ENCODE peak calls at places on chromosomes 16 and 17, in four cellular contexts. X, U, N and P are unnamed samples.

GRCh38 chr16:19843371-19843770 is 41.3 kb downstream of the GPRC5B start:
- DNase-seq in X (no peak), U (no peak), N (no peak), P (no peak)

GRCh38 chr16:3954411-3954921 is 74.0 kb upstream of the CREBBP start:
- DNase-seq in N (no peak), U (peak; percentile 34), X (no peak), P (no peak)

GRCh38 chr16:87834668-87835473 is 34.4 kb downstream of the SLC7A5 start:
- DNase-seq in X (no peak), N (no peak), U (no peak), P (no peak)

GRCh38 chr16:8849411-8850011 is 19.3 kb downstream of the CARHSP1 start:
- DNase-seq in X (peak; percentile 5), U (no peak), N (no peak), P (no peak)

GRCh38 chr17:73991260-73991659 is 212.2 kb upstream of the RPL38 start:
- DNase-seq in U (no peak), X (no peak), N (no peak), P (no peak)

GRCh38 chr17:48261297-48261880 is 153.8 kb downstream of the SNX11 start:
- DNase-seq in N (no peak), U (peak; percentile 68), X (no peak), P (no peak)

GRCh38 chr17:77323413-77324171 is 182.8 kb downstream of the SEC14L1 start:
- DNase-seq in U (peak; percentile 70), X (no peak), N (no peak), P (no peak)

GRCh38 chr17:83046759-83047478 is 32.5 kb upstream of the METRNL start:
- DNase-seq in N (no peak), U (no peak), X (no peak), P (no peak)

GRCh38 chr16:2535644-2536021 is 2.2 kb upstream of the PDPK1 start:
- DNase-seq in X (no peak), U (no peak), N (no peak), P (no peak)

GRCh38 chr16:85526132-85526731 is 86.9 kb upstream of the GSE1 start:
- DNase-seq in X (no peak), U (no peak), N (no peak), P (no peak)

GRCh38 chr16:46907061-46907774 is 23.1 kb downstream of the GPT2 start:
- DNase-seq in X (no peak), N (no peak), U (no peak), P (no peak)

GRCh38 chr17:31085563-31085962 is 9.2 kb upstream of the NF1 start:
- DNase-seq in X (no peak), N (no peak), U (peak; percentile 42), P (no peak)

GRCh38 chr17:2213291-2213960 is 90.2 kb downstream of the SMG6 start:
- DNase-seq in X (no peak), U (no peak), N (no peak), P (no peak)

GRCh38 chr17:30427611-30428010 is 48.9 kb downstream of the CPD start:
- DNase-seq in X (no peak), N (no peak), U (no peak), P (no peak)

GRCh38 chr17:79042421-79043190 is 18.6 kb downstream of the C1QTNF1 start:
- DNase-seq in X (peak; percentile 69), N (no peak), U (peak; percentile 57), P (peak; percentile 57)

GRCh38 chr16:83520596-83520995 is 287.2 kb upstream of the HSBP1 start:
- DNase-seq in U (no peak), N (no peak), X (no peak), P (no peak)

GRCh38 chr17:17204041-17204591 is 2.0 kb downstream of the PLD6 start:
- DNase-seq in X (no peak), U (no peak), N (no peak), P (no peak)

GRCh38 chr17:142102-142661 is 4.8 kb downstream of the SCGB1C2 start:
- DNase-seq in N (no peak), U (no peak), X (no peak), P (no peak)

GRCh38 chr16:48128769-48129168 is 27.0 kb downstream of the ABCC12 start:
- DNase-seq in U (no peak), X (no peak), N (no peak), P (no peak)

GRCh38 chr16:54750249-54750648 is 180.4 kb upstream of the IRX5 start:
- DNase-seq in X (no peak), N (no peak), U (no peak), P (no peak)

GRCh38 chr16:89193576-89194293 is 6.6 kb downstream of the SLC22A31 start:
- DNase-seq in U (no peak), N (no peak), X (no peak), P (peak; percentile 27)

GRCh38 chr17:82520041-82520910 is 744 bp downstream of the FOXK2 start:
- DNase-seq in U (peak; percentile 45), X (no peak), N (no peak), P (peak; percentile 47)

GRCh38 chr16:47424846-47425245 is 36.0 kb downstream of the ITFG1 start:
- DNase-seq in U (no peak), X (no peak), N (no peak), P (no peak)

GRCh38 chr16:29968205-29968604 is 5.5 kb upstream of the TAOK2 start:
- DNase-seq in X (no peak), N (no peak), U (no peak), P (no peak)

GRCh38 chr17:632551-632950 is 82.1 kb downstream of the VPS53 start:
- DNase-seq in U (no peak), X (no peak), N (no peak), P (no peak)

GRCh38 chr17:37239690-37240344 is 136.0 kb upstream of the C17orf78 start:
- DNase-seq in N (no peak), U (peak; percentile 20), X (no peak), P (no peak)

GRCh38 chr16:85611205-85611454 is 2.0 kb upstream of the GSE1 start:
- DNase-seq in U (peak; percentile 74), N (no peak), X (no peak), P (no peak)

GRCh38 chr17:44417553-44417952 is 28.1 kb upstream of the ITGA2B start:
- DNase-seq in X (peak; percentile 19), U (no peak), N (peak; percentile 51), P (no peak)

GRCh38 chr17:29250666-29251065 is 4.0 kb downstream of the CRYBA1 start:
- DNase-seq in U (no peak), X (no peak), N (no peak), P (no peak)

GRCh38 chr17:29251184-29251583 is 4.5 kb downstream of the CRYBA1 start:
- DNase-seq in X (no peak), U (no peak), N (no peak), P (no peak)

GRCh38 chr17:29251969-29252866 is 5.6 kb downstream of the CRYBA1 start:
- DNase-seq in N (no peak), X (no peak), U (peak; percentile 30), P (no peak)

GRCh38 chr17:29256116-29256515 is 9.5 kb downstream of the CRYBA1 start:
- DNase-seq in N (no peak), U (no peak), X (no peak), P (no peak)

DNA sequence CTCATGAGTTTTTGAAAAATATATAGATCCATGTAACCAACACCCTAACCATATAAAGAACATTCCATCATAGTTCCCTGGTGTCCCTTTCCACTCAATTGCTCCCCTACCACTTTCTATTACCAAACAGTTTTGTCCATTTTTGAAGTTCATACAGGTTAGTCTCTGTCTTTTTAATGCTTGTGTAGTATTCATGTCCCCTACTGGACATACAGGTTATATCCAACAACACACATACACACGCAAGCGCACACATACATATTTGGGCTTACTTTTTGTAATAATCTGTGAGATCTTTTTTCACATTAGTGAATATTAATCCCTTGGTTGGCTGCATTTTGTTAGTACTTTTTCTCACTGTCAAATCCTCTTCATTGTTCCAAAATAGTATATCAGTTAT is 6.4 kb downstream of the CRYBA1 start:
- DNase-seq in N (no peak), X (no peak), U (no peak), P (no peak)
- TF ChIP-seq POLR2AphosphoS5 in N (no peak), X (no peak), U (no peak), P (no peak)

GRCh38 chr17:59002848-59003247 is 103.8 kb downstream of the TRIM37 start:
- DNase-seq in N (no peak), X (no peak), U (no peak), P (no peak)
- TF ChIP-seq TAF1 in N (no peak), X (no peak), U (no peak), P (no peak)

DNA sequence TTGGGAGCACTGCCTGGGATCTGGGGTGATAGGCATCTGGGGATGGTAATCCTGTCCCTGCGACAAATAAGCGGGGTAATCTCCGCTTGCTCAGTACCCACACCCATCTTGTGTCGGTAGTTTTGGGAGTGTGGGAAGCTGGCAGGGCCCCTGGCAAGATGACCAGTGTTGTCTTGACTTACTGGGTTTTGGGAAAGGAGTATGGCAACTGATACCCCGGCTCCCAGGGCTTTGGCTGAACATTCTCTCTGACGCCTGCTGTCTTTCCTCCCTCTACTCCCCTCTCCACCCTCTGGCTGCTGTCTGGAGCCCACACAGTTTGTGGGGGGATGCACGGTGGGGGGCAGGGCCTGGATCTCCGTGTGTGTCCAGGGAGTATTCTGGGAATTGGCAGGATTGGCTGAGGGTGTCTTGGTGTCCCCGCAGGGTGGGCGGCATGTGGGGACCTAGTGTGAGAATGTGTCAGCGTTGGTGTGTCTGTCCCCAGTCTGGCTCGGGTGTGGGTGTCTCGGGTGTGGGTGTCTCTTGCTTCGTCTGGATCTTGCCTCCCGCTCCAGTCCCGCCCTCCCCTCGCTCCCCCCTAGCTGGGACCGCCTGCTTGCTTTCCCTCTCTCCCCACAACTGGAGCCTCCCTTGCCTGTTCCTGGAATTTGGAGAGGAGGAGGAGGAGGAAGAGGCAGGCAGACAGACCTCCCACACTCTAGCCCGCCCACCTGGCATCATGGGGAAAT is 12.0 kb downstream of the RARA start:
- DNase-seq in U (no peak), N (no peak), X (no peak), P (no peak)
- TF ChIP-seq POLR2A in U (no peak), N (no peak), X (no peak), P (no peak)

DNA sequence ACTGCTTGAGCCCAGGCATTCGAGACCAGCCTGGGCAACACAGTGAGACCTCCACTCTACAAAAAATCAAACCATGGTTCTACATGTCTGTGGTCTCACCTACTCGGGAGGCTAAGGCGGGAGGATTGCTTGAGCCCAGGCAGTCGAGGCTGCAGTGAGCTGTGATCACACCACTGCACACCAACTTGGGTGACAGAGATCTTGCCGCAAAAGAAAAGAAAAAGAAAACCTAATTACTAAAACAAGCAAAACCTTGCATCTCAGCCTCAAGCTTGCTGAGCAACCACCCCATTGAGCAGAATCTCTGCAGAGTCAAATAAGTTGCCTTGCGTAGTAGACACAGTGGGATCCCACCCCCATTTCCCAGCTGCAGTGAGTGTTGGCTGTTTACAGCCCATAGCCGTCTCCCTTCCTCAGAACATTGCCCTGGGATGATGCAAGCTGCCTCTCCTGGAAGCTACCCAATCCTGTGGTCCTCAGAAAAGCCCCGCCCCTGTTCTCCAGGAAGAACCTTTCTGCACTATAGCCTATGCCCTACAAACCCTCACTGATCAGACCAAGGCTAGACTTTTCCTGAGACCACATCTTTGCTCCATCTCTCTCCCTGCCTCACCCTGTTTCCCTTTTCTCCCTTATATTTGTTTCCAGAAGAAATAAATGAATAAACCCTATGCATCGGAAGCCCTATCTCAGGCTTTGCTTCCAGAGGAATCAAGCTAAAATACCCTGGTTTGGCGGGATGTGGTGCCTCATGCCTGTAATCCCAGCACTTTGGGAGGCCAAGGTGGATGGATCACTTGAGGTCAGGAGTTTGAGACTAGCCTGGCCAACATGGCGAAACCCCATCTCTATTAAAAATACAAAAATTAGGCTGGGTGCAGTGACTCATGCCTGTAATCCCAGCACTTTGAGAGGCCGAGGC is 16.7 kb upstream of the ERN2 start:
- DNase-seq in N (no peak), U (peak; percentile 74), X (no peak), P (no peak)
- TF ChIP-seq POLR2AphosphoS5 in N (no peak), U (no peak), X (no peak), P (no peak)